ENCODE peak calls at places on chromosomes 11 and 22, in seven cellular contexts. One of them, this sample, is unnamed. For H3K4me1, the result is how much of the 10 kb centered on the place peaks cover.

GRCh38 chr11:69957849-69958248 is 120.3 kb upstream of the ANO1 start:
- DNase-seq in CD8-positive, alpha-beta memory T cell: no peak
- DNase-seq in BE2C: no peak
- DNase-seq in A673: no peak
- DNase-seq in testis: no peak
- DNase-seq in body of pancreas: no peak
- DNase-seq in CD4-positive, alpha-beta memory T cell: no peak
- DNase-seq in this sample: no peak

GRCh38 chr11:45332486-45332934 is 46.4 kb upstream of the SYT13 start:
- DNase-seq in testis: peak
- DNase-seq in CD8-positive, alpha-beta memory T cell: no peak
- DNase-seq in body of pancreas: peak
- DNase-seq in CD4-positive, alpha-beta memory T cell: peak
- DNase-seq in BE2C: peak
- DNase-seq in A673: peak
- DNase-seq in this sample: no peak

GRCh38 chr22:19631899-19632670 is 82.2 kb upstream of the SEPTIN5 start:
- DNase-seq in A673: peak
- DNase-seq in CD4-positive, alpha-beta memory T cell: no peak
- DNase-seq in body of pancreas: no peak
- DNase-seq in testis: peak
- DNase-seq in BE2C: peak
- DNase-seq in CD8-positive, alpha-beta memory T cell: no peak
- DNase-seq in this sample: no peak

GRCh38 chr11:28110839-28111235 is 2.6 kb downstream of the METTL15 start:
- DNase-seq in BE2C: no peak
- DNase-seq in testis: no peak
- DNase-seq in CD4-positive, alpha-beta memory T cell: no peak
- DNase-seq in A673: peak
- DNase-seq in CD8-positive, alpha-beta memory T cell: no peak
- DNase-seq in body of pancreas: no peak
- DNase-seq in this sample: no peak

GRCh38 chr22:49351761-49352221 is 475.9 kb downstream of the BRD1 start:
- DNase-seq in BE2C: no peak
- DNase-seq in A673: no peak
- DNase-seq in CD8-positive, alpha-beta memory T cell: no peak
- DNase-seq in testis: no peak
- DNase-seq in CD4-positive, alpha-beta memory T cell: no peak
- DNase-seq in body of pancreas: no peak
- DNase-seq in this sample: no peak

GRCh38 chr22:41482319-41482935 is 13.5 kb downstream of the ACO2 start:
- DNase-seq in BE2C: no peak
- DNase-seq in A673: no peak
- DNase-seq in CD4-positive, alpha-beta memory T cell: no peak
- DNase-seq in body of pancreas: no peak
- DNase-seq in CD8-positive, alpha-beta memory T cell: no peak
- DNase-seq in testis: no peak
- DNase-seq in this sample: no peak

GRCh38 chr11:11533751-11534150 is 88.1 kb downstream of the GALNT18 start:
- DNase-seq in A673: no peak
- DNase-seq in CD4-positive, alpha-beta memory T cell: no peak
- DNase-seq in CD8-positive, alpha-beta memory T cell: no peak
- DNase-seq in body of pancreas: no peak
- DNase-seq in testis: no peak
- DNase-seq in BE2C: peak
- DNase-seq in this sample: no peak

GRCh38 chr22:33114570-33114969 is 56.4 kb upstream of the SYN3 start:
- DNase-seq in A673: no peak
- DNase-seq in CD8-positive, alpha-beta memory T cell: no peak
- DNase-seq in CD4-positive, alpha-beta memory T cell: no peak
- DNase-seq in body of pancreas: no peak
- DNase-seq in BE2C: no peak
- DNase-seq in testis: no peak
- DNase-seq in this sample: no peak

GRCh38 chr22:35299217-35299716 is 427 bp upstream of the TOM1 start:
- DNase-seq in BE2C: peak
- DNase-seq in CD8-positive, alpha-beta memory T cell: no peak
- DNase-seq in testis: no peak
- DNase-seq in body of pancreas: no peak
- DNase-seq in CD4-positive, alpha-beta memory T cell: no peak
- DNase-seq in A673: peak
- DNase-seq in this sample: no peak

GRCh38 chr22:44640618-44641155 is 61.3 kb upstream of the PRR5 start:
- DNase-seq in CD8-positive, alpha-beta memory T cell: no peak
- DNase-seq in body of pancreas: no peak
- DNase-seq in BE2C: no peak
- DNase-seq in A673: no peak
- DNase-seq in CD4-positive, alpha-beta memory T cell: no peak
- DNase-seq in testis: no peak
- DNase-seq in this sample: no peak

GRCh38 chr11:45150301-45150700 is 3.9 kb downstream of the PRDM11 start:
- DNase-seq in testis: no peak
- DNase-seq in A673: no peak
- DNase-seq in CD8-positive, alpha-beta memory T cell: no peak
- DNase-seq in body of pancreas: no peak
- DNase-seq in CD4-positive, alpha-beta memory T cell: no peak
- DNase-seq in BE2C: no peak
- DNase-seq in this sample: no peak

GRCh38 chr22:22655452-22656108 is 11.2 kb downstream of the GGTLC2 start:
- DNase-seq in CD8-positive, alpha-beta memory T cell: no peak
- DNase-seq in A673: no peak
- DNase-seq in body of pancreas: no peak
- DNase-seq in BE2C: no peak
- DNase-seq in testis: no peak
- DNase-seq in CD4-positive, alpha-beta memory T cell: no peak
- DNase-seq in this sample: no peak

GRCh38 chr11:7098235-7098832 is 9.5 kb downstream of the RBMXL2 start:
- DNase-seq in testis: no peak
- DNase-seq in CD4-positive, alpha-beta memory T cell: peak
- DNase-seq in A673: peak
- DNase-seq in body of pancreas: no peak
- DNase-seq in BE2C: no peak
- DNase-seq in CD8-positive, alpha-beta memory T cell: no peak
- DNase-seq in this sample: no peak

GRCh38 chr22:41682033-41682807 is 6.4 kb downstream of the SNU13 start:
- DNase-seq in CD8-positive, alpha-beta memory T cell: peak
- DNase-seq in BE2C: peak
- DNase-seq in testis: peak
- DNase-seq in A673: peak
- DNase-seq in CD4-positive, alpha-beta memory T cell: peak
- DNase-seq in body of pancreas: peak
- DNase-seq in this sample: peak

GRCh38 chr22:17368727-17369552 is at the start of gene CECR2:
- DNase-seq in CD8-positive, alpha-beta memory T cell: no peak
- DNase-seq in testis: peak
- DNase-seq in A673: peak
- DNase-seq in CD4-positive, alpha-beta memory T cell: no peak
- DNase-seq in BE2C: peak
- DNase-seq in body of pancreas: peak
- DNase-seq in this sample: peak

GRCh38 chr11:20355221-20356219 is 8.0 kb upstream of the HTATIP2 start:
- DNase-seq in CD8-positive, alpha-beta memory T cell: peak
- DNase-seq in CD4-positive, alpha-beta memory T cell: no peak
- DNase-seq in testis: peak
- DNase-seq in A673: peak
- DNase-seq in body of pancreas: peak
- DNase-seq in BE2C: peak
- DNase-seq in this sample: no peak

GRCh38 chr11:46315033-46315738 is 32.1 kb upstream of the DGKZ start:
- DNase-seq in CD8-positive, alpha-beta memory T cell: peak
- DNase-seq in A673: peak
- DNase-seq in BE2C: peak
- DNase-seq in testis: peak
- DNase-seq in body of pancreas: peak
- DNase-seq in CD4-positive, alpha-beta memory T cell: peak
- DNase-seq in this sample: peak

GRCh38 chr22:25081409-25081824 is 118.2 kb upstream of the CRYBB3 start:
- DNase-seq in CD8-positive, alpha-beta memory T cell: peak
- DNase-seq in body of pancreas: peak
- DNase-seq in A673: peak
- DNase-seq in BE2C: peak
- DNase-seq in CD4-positive, alpha-beta memory T cell: peak
- DNase-seq in testis: peak
- DNase-seq in this sample: no peak

GRCh38 chr11:121134758-121135312 is 33.8 kb downstream of the TECTA start:
- DNase-seq in testis: peak
- DNase-seq in CD4-positive, alpha-beta memory T cell: no peak
- DNase-seq in BE2C: peak
- DNase-seq in CD8-positive, alpha-beta memory T cell: no peak
- DNase-seq in A673: no peak
- DNase-seq in body of pancreas: no peak
- DNase-seq in this sample: no peak

GRCh38 chr11:127390465-127390864 is 389.9 kb upstream of the KIRREL3 start:
- DNase-seq in A673: no peak
- DNase-seq in CD4-positive, alpha-beta memory T cell: no peak
- DNase-seq in BE2C: no peak
- DNase-seq in testis: no peak
- DNase-seq in body of pancreas: no peak
- DNase-seq in CD8-positive, alpha-beta memory T cell: no peak
- DNase-seq in this sample: no peak

GRCh38 chr11:46736615-46737014 is 17.6 kb downstream of the F2 start:
- DNase-seq in BE2C: no peak
- DNase-seq in CD4-positive, alpha-beta memory T cell: no peak
- DNase-seq in A673: no peak
- DNase-seq in testis: no peak
- DNase-seq in body of pancreas: no peak
- DNase-seq in CD8-positive, alpha-beta memory T cell: no peak
- DNase-seq in this sample: no peak

GRCh38 chr22:46432164-46433068 is 96.9 kb downstream of the TRMU start:
- DNase-seq in CD4-positive, alpha-beta memory T cell: peak
- DNase-seq in CD8-positive, alpha-beta memory T cell: peak
- DNase-seq in body of pancreas: no peak
- DNase-seq in BE2C: no peak
- DNase-seq in testis: no peak
- DNase-seq in A673: no peak
- DNase-seq in this sample: no peak

GRCh38 chr22:36977401-36977861 is 41.8 kb downstream of the TST start:
- DNase-seq in CD4-positive, alpha-beta memory T cell: peak
- DNase-seq in CD8-positive, alpha-beta memory T cell: peak
- DNase-seq in body of pancreas: peak
- DNase-seq in BE2C: peak
- DNase-seq in testis: peak
- DNase-seq in A673: peak
- DNase-seq in this sample: peak

GRCh38 chr11:92890836-92891235 is 78.6 kb upstream of the MTNR1B start:
- DNase-seq in BE2C: no peak
- DNase-seq in body of pancreas: no peak
- DNase-seq in A673: no peak
- DNase-seq in testis: no peak
- DNase-seq in CD8-positive, alpha-beta memory T cell: no peak
- DNase-seq in CD4-positive, alpha-beta memory T cell: no peak
- DNase-seq in this sample: no peak

GRCh38 chr11:132405728-132406127 is 1035.3 kb downstream of the NTM start:
- DNase-seq in A673: no peak
- DNase-seq in CD8-positive, alpha-beta memory T cell: no peak
- DNase-seq in body of pancreas: no peak
- DNase-seq in CD4-positive, alpha-beta memory T cell: no peak
- DNase-seq in BE2C: no peak
- DNase-seq in testis: no peak
- DNase-seq in this sample: no peak

GRCh38 chr11:69442807-69443137 is 38.7 kb upstream of the LINC01488 start:
- DNase-seq in body of pancreas: peak
- DNase-seq in testis: peak
- DNase-seq in A673: peak
- DNase-seq in CD4-positive, alpha-beta memory T cell: no peak
- DNase-seq in CD8-positive, alpha-beta memory T cell: peak
- DNase-seq in BE2C: no peak
- DNase-seq in this sample: peak

GRCh38 chr11:96211433-96211832 is 131.6 kb downstream of the MAML2 start:
- DNase-seq in CD4-positive, alpha-beta memory T cell: no peak
- DNase-seq in body of pancreas: no peak
- DNase-seq in BE2C: no peak
- DNase-seq in A673: no peak
- DNase-seq in CD8-positive, alpha-beta memory T cell: no peak
- DNase-seq in testis: no peak
- DNase-seq in this sample: no peak
- H3K4me1 ChIP-seq in CD4-positive, alpha-beta memory T cell: half or more
- H3K4me1 ChIP-seq in body of pancreas: under half
- H3K4me1 ChIP-seq in BE2C: under half
- H3K4me1 ChIP-seq in A673: half or more
- H3K4me1 ChIP-seq in CD8-positive, alpha-beta memory T cell: half or more
- H3K4me1 ChIP-seq in testis: under half
- H3K4me1 ChIP-seq in this sample: half or more

GRCh38 chr22:29308148-29308790 is 1.8 kb downstream of the GAS2L1 start:
- DNase-seq in CD4-positive, alpha-beta memory T cell: no peak
- DNase-seq in A673: no peak
- DNase-seq in testis: no peak
- DNase-seq in CD8-positive, alpha-beta memory T cell: no peak
- DNase-seq in BE2C: no peak
- DNase-seq in body of pancreas: no peak
- DNase-seq in this sample: peak
- H3K4me3 ChIP-seq in CD4-positive, alpha-beta memory T cell: no peak
- H3K4me3 ChIP-seq in A673: peak
- H3K4me3 ChIP-seq in testis: peak
- H3K4me3 ChIP-seq in CD8-positive, alpha-beta memory T cell: no peak
- H3K4me3 ChIP-seq in BE2C: no peak
- H3K4me3 ChIP-seq in body of pancreas: no peak
- H3K4me3 ChIP-seq in this sample: peak

GRCh38 chr11:67072295-67072694 is 15.6 kb downstream of the RHOD start:
- DNase-seq in CD8-positive, alpha-beta memory T cell: no peak
- DNase-seq in BE2C: no peak
- DNase-seq in body of pancreas: no peak
- DNase-seq in testis: no peak
- DNase-seq in A673: no peak
- DNase-seq in CD4-positive, alpha-beta memory T cell: no peak
- DNase-seq in this sample: no peak
- H3K4me1 ChIP-seq in CD8-positive, alpha-beta memory T cell: under half
- H3K4me1 ChIP-seq in BE2C: under half
- H3K4me1 ChIP-seq in body of pancreas: under half
- H3K4me1 ChIP-seq in testis: under half
- H3K4me1 ChIP-seq in A673: under half
- H3K4me1 ChIP-seq in CD4-positive, alpha-beta memory T cell: under half
- H3K4me1 ChIP-seq in this sample: under half

DNA sequence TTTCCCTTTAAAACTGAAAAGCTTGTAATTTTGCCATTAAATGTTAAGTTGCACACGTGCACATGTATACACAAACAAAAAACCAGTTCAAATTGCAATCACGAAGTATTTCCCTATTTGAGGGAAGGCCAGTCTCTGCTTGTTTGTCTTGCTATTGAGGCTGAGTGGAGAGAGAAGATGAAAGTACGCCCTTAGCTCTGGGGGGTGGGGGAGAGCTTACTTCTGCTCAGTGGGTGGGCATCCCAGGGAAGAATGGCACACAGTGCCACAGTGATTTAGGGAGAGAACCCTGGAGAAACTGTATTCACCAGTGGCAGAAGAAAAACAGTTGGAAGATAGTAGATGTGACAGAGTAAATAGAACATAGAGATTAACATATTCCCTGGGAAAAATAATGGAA is 8.7 kb downstream of the YAP1 start:
- DNase-seq in BE2C: no peak
- DNase-seq in CD4-positive, alpha-beta memory T cell: no peak
- DNase-seq in testis: no peak
- DNase-seq in CD8-positive, alpha-beta memory T cell: no peak
- DNase-seq in A673: peak
- DNase-seq in body of pancreas: no peak
- DNase-seq in this sample: no peak
- H3K4me3 ChIP-seq in BE2C: no peak
- H3K4me3 ChIP-seq in CD4-positive, alpha-beta memory T cell: no peak
- H3K4me3 ChIP-seq in testis: no peak
- H3K4me3 ChIP-seq in CD8-positive, alpha-beta memory T cell: no peak
- H3K4me3 ChIP-seq in A673: peak
- H3K4me3 ChIP-seq in body of pancreas: no peak
- H3K4me3 ChIP-seq in this sample: no peak

GRCh38 chr11:65426839-65427690 is 4.5 kb downstream of the NEAT1 start:
- DNase-seq in BE2C: no peak
- DNase-seq in testis: peak
- DNase-seq in CD8-positive, alpha-beta memory T cell: no peak
- DNase-seq in A673: no peak
- DNase-seq in CD4-positive, alpha-beta memory T cell: peak
- DNase-seq in body of pancreas: peak
- DNase-seq in this sample: no peak
- H3K4me1 ChIP-seq in BE2C: under half
- H3K4me1 ChIP-seq in testis: under half
- H3K4me1 ChIP-seq in CD8-positive, alpha-beta memory T cell: half or more
- H3K4me1 ChIP-seq in A673: half or more
- H3K4me1 ChIP-seq in CD4-positive, alpha-beta memory T cell: half or more
- H3K4me1 ChIP-seq in body of pancreas: half or more
- H3K4me1 ChIP-seq in this sample: under half

This sample was measured in heart right ventricle.